ENCODE peak calls at places on chromosomes 3 and 15, in ten cellular contexts. K, B, F, Q, A, C, L, X, O and N are unnamed samples.

GRCh38 chr3:14137004-14137403 is 12.2 kb downstream of the TMEM43 start:
- DNase-seq in K (no peak), B (peak; percentile 53), F (no peak), Q (peak; percentile 67), A (no peak), C (no peak), L (no peak), X (no peak), O (no peak), N (no peak)

GRCh38 chr3:7270731-7271130 is 409.8 kb downstream of the GRM7 start:
- DNase-seq in K (no peak), B (no peak), F (no peak), Q (no peak), A (no peak), C (no peak), L (no peak), X (no peak), O (no peak), N (no peak)

GRCh38 chr3:83843716-83844115 is 1115.1 kb upstream of the CADM2 start:
- DNase-seq in K (no peak), B (no peak), F (no peak), Q (no peak), A (no peak), C (no peak), L (no peak), X (no peak), O (no peak), N (no peak)

GRCh38 chr15:29822100-29822684 is at the start of gene TJP1:
- DNase-seq in K (peak; percentile 95), B (peak; percentile 81), F (no peak), Q (peak; percentile 83), A (peak; percentile 89), C (peak; percentile 39), L (peak; percentile 87), X (peak; percentile 93), O (peak; percentile 54), N (peak; percentile 69)

GRCh38 chr3:37861540-37862051 is at the start of gene CTDSPL:
- DNase-seq in K (peak; percentile 88), B (peak; percentile 54), F (no peak), Q (peak; percentile 62), A (peak; percentile 72), C (peak; percentile 21), L (peak; percentile 78), X (no peak), O (peak; percentile 50), N (no peak)

GRCh38 chr3:36514171-36514570 is 133.9 kb downstream of the STAC start:
- DNase-seq in K (no peak), B (no peak), F (no peak), Q (no peak), A (no peak), C (no peak), L (no peak), X (peak; percentile 14), O (no peak), N (no peak)

GRCh38 chr15:70053006-70053702 is 44.6 kb downstream of the TLE3 start:
- DNase-seq in K (no peak), B (no peak), F (no peak), Q (no peak), A (peak; percentile 19), C (no peak), L (no peak), X (no peak), O (no peak), N (no peak)

GRCh38 chr3:127485396-127486170 is 105.0 kb downstream of the TPRA1 start:
- DNase-seq in K (no peak), B (no peak), F (no peak), Q (peak; percentile 25), A (peak; percentile 22), C (no peak), L (no peak), X (peak; percentile 82), O (no peak), N (no peak)

GRCh38 chr3:112773864-112774263 is 72.8 kb downstream of the CD200R1L start:
- DNase-seq in K (no peak), B (peak; percentile 15), F (peak; percentile 40), Q (peak; percentile 46), A (no peak), C (no peak), L (no peak), X (no peak), O (peak; percentile 28), N (no peak)

GRCh38 chr3:13110678-13111116 is 37.5 kb upstream of the IQSEC1 start:
- DNase-seq in K (no peak), B (peak; percentile 67), F (peak; percentile 76), Q (no peak), A (peak; percentile 16), C (no peak), L (no peak), X (no peak), O (no peak), N (no peak)

GRCh38 chr15:41018534-41018933 is 65.3 kb downstream of the CHAC1 start:
- DNase-seq in K (no peak), B (peak; percentile 53), F (no peak), Q (peak; percentile 40), A (no peak), C (no peak), L (no peak), X (no peak), O (no peak), N (no peak)

GRCh38 chr3:168620854-168621253 is 525.1 kb upstream of the GOLIM4 start:
- DNase-seq in K (peak; percentile 36), B (peak; percentile 9), F (no peak), Q (peak; percentile 33), A (no peak), C (peak; percentile 41), L (no peak), X (no peak), O (peak; percentile 0), N (no peak)

GRCh38 chr15:38275951-38276350 is 23.3 kb downstream of the SPRED1 start:
- DNase-seq in K (no peak), B (no peak), F (no peak), Q (no peak), A (no peak), C (no peak), L (no peak), X (no peak), O (no peak), N (no peak)

GRCh38 chr15:78370013-78370412 is 29.9 kb downstream of the CRABP1 start:
- DNase-seq in K (no peak), B (no peak), F (no peak), Q (no peak), A (no peak), C (no peak), L (no peak), X (no peak), O (no peak), N (no peak)

GRCh38 chr3:28008235-28008634 is 233.2 kb upstream of the CMC1 start:
- DNase-seq in K (no peak), B (no peak), F (no peak), Q (no peak), A (no peak), C (no peak), L (no peak), X (no peak), O (no peak), N (no peak)
- H3K27ac ChIP-seq in K (no peak overlapping the region), B (no peak overlapping the region), F (no peak overlapping the region), Q (no peak overlapping the region), A (no peak overlapping the region), C (no peak overlapping the region), L (no peak overlapping the region), X (no peak overlapping the region), O (no peak overlapping the region), N (no peak overlapping the region)

DNA sequence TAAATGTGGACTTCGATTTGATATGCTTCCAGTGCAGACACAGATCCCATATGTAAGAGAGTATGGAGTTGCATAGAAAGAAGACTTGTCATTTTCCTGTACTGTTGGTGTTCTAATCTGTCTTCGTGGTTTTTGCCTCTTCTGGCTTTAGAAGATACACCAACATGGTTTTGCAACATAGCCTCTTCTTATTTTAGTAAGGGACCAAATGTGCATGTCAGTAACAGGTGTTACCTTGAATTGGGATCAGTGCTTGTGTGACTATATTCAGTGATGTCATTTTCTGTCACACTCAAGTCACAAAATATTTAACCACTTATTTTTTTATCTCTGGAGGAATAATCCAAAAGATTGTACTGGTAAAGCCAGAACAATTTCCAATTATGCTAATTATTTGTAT is 140.4 kb downstream of the SNRPN start:
- DNase-seq in K (no peak), B (no peak), F (no peak), Q (no peak), A (no peak), C (no peak), L (no peak), X (no peak), O (no peak), N (no peak)
- TF ChIP-seq CTCF in K (no peak), B (no peak), F (no peak), Q (no peak), A (no peak), C (no peak), L (no peak), X (no peak), O (no peak), N (no peak)

GRCh38 chr3:42705962-42706585 is 3.5 kb upstream of the HHATL start:
- DNase-seq in K (no peak), B (no peak), F (no peak), Q (no peak), A (no peak), C (no peak), L (no peak), X (no peak), O (no peak), N (no peak)
- TF ChIP-seq EP300 in K (no peak), B (no peak), F (no peak), Q (no peak), A (no peak), C (no peak), L (no peak), X (no peak), O (no peak), N (no peak)

DNA sequence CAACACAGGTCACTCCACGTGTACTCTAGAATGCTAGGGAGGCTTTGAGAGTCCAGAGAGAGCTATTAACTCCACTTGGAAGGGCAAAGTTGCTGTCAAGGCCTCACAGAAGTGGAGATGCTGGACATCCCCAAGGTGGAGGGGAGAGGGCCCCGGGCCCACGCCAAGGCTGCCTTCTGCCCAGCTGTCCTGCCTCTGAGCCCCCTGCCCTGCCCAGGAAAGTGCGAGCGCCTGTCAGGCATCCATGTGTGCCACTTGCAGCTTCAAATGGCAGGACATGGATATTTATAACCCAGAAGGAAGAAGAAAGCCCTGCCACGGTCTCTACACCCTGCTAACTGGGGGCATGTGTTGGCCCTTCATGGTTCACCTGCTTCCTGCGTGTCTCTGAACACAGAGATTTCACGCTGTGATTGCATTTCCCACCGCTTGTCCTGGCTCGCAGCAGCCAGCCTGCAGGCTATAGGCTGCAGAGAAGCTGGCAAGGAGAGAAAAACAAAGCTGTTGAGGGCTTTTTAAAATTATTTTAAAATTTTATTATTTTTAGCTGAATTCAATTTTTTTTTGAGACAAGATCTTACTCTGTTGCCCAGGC is 17.0 kb downstream of the ANKDD1A start:
- DNase-seq in K (peak; percentile 56), B (no peak), F (no peak), Q (no peak), A (no peak), C (no peak), L (no peak), X (peak; percentile 86), O (no peak), N (no peak)
- H3K27ac ChIP-seq in K (no peak overlapping the region), B (no peak overlapping the region), F (peak overlapping the region; percentile 10), Q (no peak overlapping the region), A (no peak overlapping the region), C (no peak overlapping the region), L (no peak overlapping the region), X (no peak overlapping the region), O (no peak overlapping the region), N (no peak overlapping the region)